ENCODE peak calls at places on chromosomes 13 and 19, in seven cellular contexts. V is SK-N-SH, Z is H1, F is HCT116, S is K562, X is HepG2, G is GM12878. M is an unnamed sample.

GRCh38 chr13:59950201-59950730 is 213.5 kb downstream of the DIAPH3 start:
- DNase-seq in F (no peak), Z (no peak), G (no peak), V (no peak), S (no peak), X (no peak), M (no peak)

GRCh38 chr13:27500806-27501534 is 50.6 kb upstream of the MTIF3 start:
- DNase-seq in F (no peak), Z (no peak), X (no peak), V (no peak), G (no peak), S (no peak), M (no peak)

GRCh38 chr13:49320975-49321374 is 73.2 kb downstream of the CDADC1 start:
- DNase-seq in F (no peak), V (no peak), S (no peak), Z (no peak), X (no peak), G (no peak), M (no peak)

GRCh38 chr19:34408421-34408820 is 4.2 kb downstream of the PDCD2L start:
- DNase-seq in S (no peak), X (no peak), V (no peak), Z (no peak), F (no peak), G (no peak), M (no peak)

GRCh38 chr13:35475131-35475959 is 1.1 kb downstream of the MAB21L1 start:
- DNase-seq in S (no peak), Z (no peak), V (peak; percentile 32), F (no peak), X (no peak), G (no peak), M (no peak)

GRCh38 chr19:18726417-18726767 is 42.9 kb downstream of the CRTC1 start:
- DNase-seq in Z (no peak), S (no peak), X (no peak), F (no peak), G (no peak), V (no peak), M (no peak)

GRCh38 chr19:7742575-7742974 is 4.8 kb downstream of the CD209 start:
- DNase-seq in G (no peak), X (no peak), S (peak; percentile 52), Z (no peak), V (no peak), F (no peak), M (no peak)

GRCh38 chr19:54077334-54077733 is 3.8 kb downstream of the TARM1 start:
- DNase-seq in G (no peak), F (no peak), V (no peak), Z (no peak), X (no peak), S (peak; percentile 1), M (no peak)

GRCh38 chr19:32465176-32465575 is 59.6 kb downstream of the DPY19L3 start:
- DNase-seq in G (no peak), S (no peak), X (no peak), F (no peak), V (no peak), Z (no peak), M (no peak)

GRCh38 chr13:27295096-27295495 is 24.5 kb downstream of the RASL11A start:
- DNase-seq in G (no peak), S (no peak), X (no peak), Z (no peak), F (no peak), V (no peak), M (no peak)

GRCh38 chr13:83378901-83379300 is 503.4 kb downstream of the SLITRK1 start:
- DNase-seq in X (no peak), F (no peak), G (no peak), Z (no peak), V (no peak), S (no peak), M (no peak)

GRCh38 chr13:110113284-110113764 is 193.6 kb downstream of the COL4A1 start:
- DNase-seq in F (no peak), Z (no peak), X (no peak), G (no peak), V (no peak), S (no peak), M (no peak)
- TF ChIP-seq JUND in F (no peak), Z (no peak), X (no peak), G (no peak), V (no peak), S (no peak), M (no peak)

DNA sequence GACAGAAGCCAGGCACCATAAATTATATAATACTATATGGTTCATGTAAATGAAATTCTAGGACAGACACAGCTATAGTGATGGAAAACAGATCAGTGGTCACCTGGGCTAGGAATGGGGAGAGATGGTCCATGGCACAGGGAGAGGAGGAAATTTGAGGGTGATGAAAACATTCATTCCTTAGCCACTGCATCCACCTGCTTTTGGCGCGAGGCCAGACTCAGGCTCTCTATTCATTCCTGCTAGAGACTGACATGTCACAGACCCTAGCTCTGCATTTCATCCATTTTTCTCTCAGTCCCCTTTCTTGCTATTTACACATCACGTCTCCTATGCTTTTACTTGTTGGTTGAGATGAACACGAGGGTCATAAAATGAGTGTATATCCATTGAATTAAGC is 628.3 kb upstream of the SLC10A2 start:
- DNase-seq in Z (no peak), F (no peak), V (peak; percentile 22), G (no peak), X (no peak), S (no peak), M (no peak)
- TF ChIP-seq JUND in Z (no peak), F (no peak), V (no peak), G (no peak), X (no peak), S (no peak), M (no peak)

GRCh38 chr13:97274782-97275252 is 52.7 kb downstream of the MBNL2 start:
- DNase-seq in V (no peak), Z (no peak), S (no peak), F (no peak), X (peak; percentile 93), G (no peak), M (no peak)
- TF ChIP-seq JUND in V (peak; percentile 92), Z (no peak), S (no peak), F (peak; percentile 79), X (peak; percentile 88), G (no peak), M (no peak)

GRCh38 chr19:20039203-20039723 is at the start of gene ZNF682:
- DNase-seq in S (peak; percentile 37), F (no peak), Z (peak; percentile 93), V (peak; percentile 98), G (no peak), X (peak; percentile 84), M (peak; percentile 75)
- TF ChIP-seq JUND in S (no peak), F (no peak), Z (peak; percentile 24), V (no peak), G (no peak), X (no peak), M (no peak)

GRCh38 chr13:103188688-103189326 is 122.6 kb upstream of the SLC10A2 start:
- DNase-seq in X (no peak), Z (no peak), V (peak; percentile 23), G (no peak), S (no peak), F (no peak), M (peak; percentile 47)
- TF ChIP-seq JUND in X (no peak), Z (no peak), V (no peak), G (no peak), S (no peak), F (no peak), M (no peak)

GRCh38 chr19:39307822-39308530 is 11.8 kb downstream of the IFNL1 start:
- DNase-seq in X (no peak), V (no peak), F (no peak), Z (no peak), S (no peak), G (no peak), M (no peak)
- TF ChIP-seq JUND in X (no peak), V (no peak), F (no peak), Z (no peak), S (no peak), G (no peak), M (no peak)

GRCh38 chr13:52159159-52159982 is at the start of gene NEK3:
- DNase-seq in F (peak; percentile 47), G (no peak), S (peak; percentile 64), V (peak; percentile 93), Z (peak; percentile 23), X (peak; percentile 59), M (peak; percentile 23)

GRCh38 chr13:52156724-52157251 is 2.6 kb downstream of the NEK3 start:
- DNase-seq in G (no peak), Z (no peak), F (no peak), S (no peak), V (no peak), X (no peak), M (no peak)

GRCh38 chr13:52160053-52160452 is 656 bp upstream of the NEK3 start:
- DNase-seq in F (no peak), V (no peak), S (no peak), G (no peak), X (no peak), Z (no peak), M (no peak)

GRCh38 chr13:52161193-52161646 is 1.8 kb upstream of the NEK3 start:
- DNase-seq in X (peak; percentile 80), Z (no peak), G (no peak), V (no peak), F (no peak), S (no peak), M (no peak)

DNA sequence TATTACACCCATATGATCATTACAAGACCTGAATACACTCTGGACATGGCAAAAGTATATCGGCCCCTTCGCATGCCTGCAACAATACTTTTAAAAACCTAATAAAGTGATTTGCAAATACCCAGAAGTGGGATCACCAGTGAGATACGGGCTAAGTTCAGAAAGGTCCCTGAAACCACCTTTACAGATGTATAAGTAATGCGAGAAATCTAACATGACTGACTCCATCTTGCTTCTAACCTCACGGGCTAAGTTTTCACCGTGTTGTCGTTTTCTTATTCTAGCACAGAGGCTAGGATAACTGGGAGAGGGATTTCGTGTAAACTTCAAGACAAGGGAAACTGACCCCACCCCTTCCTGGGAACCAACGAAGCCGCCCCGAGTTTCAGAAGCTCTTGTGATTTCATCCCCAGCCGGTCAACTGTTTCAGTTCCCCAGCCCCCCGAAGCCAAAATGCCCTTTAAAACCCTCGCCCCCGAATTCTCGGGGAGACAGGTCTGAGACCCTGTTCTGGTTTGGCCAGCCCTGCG is 703 bp downstream of the NEK3 start:
- DNase-seq in S (peak; percentile 26), V (peak; percentile 58), F (no peak), X (no peak), Z (no peak), G (peak; percentile 1), M (no peak)
- TF ChIP-seq JUND in S (no peak), V (no peak), F (no peak), X (no peak), Z (no peak), G (no peak), M (no peak)

GRCh38 chr19:41702208-41702651 is 6.2 kb upstream of the CEACAM5 start:
- DNase-seq in V (no peak), G (no peak), X (no peak), F (no peak), S (no peak), Z (no peak), M (no peak)
- TF ChIP-seq JUND in V (no peak), G (no peak), X (no peak), F (no peak), S (no peak), Z (no peak), M (no peak)

M was measured in T47D.